ENCODE peak calls at places on chromosomes 12 and 14, in ten cellular contexts. C, X, F, V, G, O, A, H, R and B are unnamed samples.

GRCh38 chr14:103056322-103057027 is 874 bp downstream of the CDC42BPB start:
- DNase-seq in R (no peak), H (no peak), V (peak), G (no peak), X (peak), O (peak), C (no peak), F (peak), A (no peak), B (peak)

GRCh38 chr14:101500061-101500460 is 61.2 kb upstream of the DIO3 start:
- DNase-seq in C (no peak), A (no peak), G (no peak), R (no peak), F (no peak), H (no peak), X (no peak), O (no peak), V (peak), B (peak)

GRCh38 chr14:100534528-100535286 is 52.5 kb downstream of the BEGAIN start:
- DNase-seq in G (no peak), R (no peak), O (no peak), X (no peak), C (no peak), H (no peak), V (peak), A (no peak), F (no peak), B (peak)

GRCh38 chr14:59055439-59056045 is 132.9 kb upstream of the DAAM1 start:
- DNase-seq in G (no peak), X (no peak), F (peak), A (no peak), H (peak), V (no peak), C (peak), R (no peak), O (peak), B (no peak)

GRCh38 chr14:59576332-59577294 is at the start of gene CCDC175:
- DNase-seq in V (peak), X (peak), G (peak), O (peak), H (peak), F (no peak), R (peak), A (peak), C (peak), B (peak)

GRCh38 chr12:81809829-81810595 is 50.9 kb upstream of the PPFIA2 start:
- DNase-seq in A (no peak), F (no peak), C (no peak), V (no peak), G (no peak), X (no peak), H (no peak), O (no peak), R (no peak), B (no peak)

GRCh38 chr12:56150563-56150962 is 1.8 kb upstream of the MYL6B start:
- DNase-seq in G (no peak), F (no peak), R (no peak), A (no peak), O (no peak), X (no peak), H (no peak), C (no peak), V (no peak), B (no peak)

GRCh38 chr12:98344630-98345029 is 170.8 kb upstream of the TMPO start:
- DNase-seq in R (no peak), O (no peak), X (no peak), C (no peak), A (no peak), H (no peak), V (no peak), F (no peak), G (no peak), B (no peak)

GRCh38 chr12:52836042-52836466 is 1.9 kb upstream of the KRT79 start:
- DNase-seq in X (no peak), A (no peak), G (peak), V (no peak), R (no peak), O (no peak), C (peak), H (no peak), F (no peak), B (no peak)

GRCh38 chr14:59438148-59438766 is 26.9 kb downstream of the GPR135 start:
- DNase-seq in R (no peak), H (no peak), V (no peak), G (no peak), O (no peak), A (no peak), F (no peak), X (no peak), C (no peak), B (no peak)

GRCh38 chr12:91311081-91311480 is 128.5 kb upstream of the DCN start:
- DNase-seq in F (no peak), X (no peak), C (no peak), A (no peak), V (no peak), O (no peak), G (no peak), R (no peak), H (no peak), B (no peak)

GRCh38 chr14:67575684-67576083 is 24.4 kb downstream of the PIGH start:
- DNase-seq in G (no peak), R (no peak), C (no peak), X (no peak), V (no peak), H (no peak), F (no peak), O (no peak), A (no peak), B (no peak)

GRCh38 chr12:124927325-124928094 is 13.1 kb upstream of the UBC start:
- DNase-seq in G (peak), V (peak), F (no peak), C (peak), H (no peak), A (peak), X (peak), R (no peak), O (peak), B (peak)

GRCh38 chr12:77229640-77230442 is 164.5 kb upstream of the E2F7 start:
- DNase-seq in A (no peak), O (no peak), C (no peak), H (no peak), V (no peak), F (no peak), G (no peak), X (no peak), R (no peak), B (no peak)

GRCh38 chr12:14366211-14366762 is 805 bp downstream of the ATF7IP start:
- DNase-seq in O (no peak), X (no peak), C (no peak), H (no peak), A (no peak), F (no peak), V (no peak), G (no peak), R (no peak), B (no peak)

GRCh38 chr12:1127021-1127420 is 136.0 kb downstream of the ERC1 start:
- DNase-seq in F (no peak), A (no peak), X (no peak), V (no peak), O (no peak), G (no peak), C (no peak), R (no peak), H (no peak), B (no peak)

GRCh38 chr14:59484611-59485174 is 376 bp downstream of the JKAMP start:
- DNase-seq in G (no peak), C (no peak), F (no peak), X (no peak), O (no peak), R (no peak), H (no peak), V (no peak), A (no peak), B (no peak)